ENCODE peak calls at places on chromosome 5, in six cellular contexts. One of them, this sample, is unnamed.

GRCh38 chr5:137470111-137470920 is 28.8 kb downstream of the SPOCK1 start:
- DNase-seq in omental fat pad: no peak
- DNase-seq in psoas muscle: peak
- DNase-seq in astrocyte of the spinal cord: peak
- DNase-seq in Caco-2: no peak
- DNase-seq in activated B cell treated with CpG ODN at 0.5 μM for 24 hours: no peak
- DNase-seq in this sample: no peak

GRCh38 chr5:96997265-96997859 is 61.5 kb downstream of the LNPEP start:
- DNase-seq in omental fat pad: no peak
- DNase-seq in psoas muscle: no peak
- DNase-seq in astrocyte of the spinal cord: peak
- DNase-seq in Caco-2: peak
- DNase-seq in activated B cell treated with CpG ODN at 0.5 μM for 24 hours: no peak
- DNase-seq in this sample: no peak

GRCh38 chr5:132087661-132088060 is 14.1 kb downstream of the CSF2 start:
- DNase-seq in omental fat pad: no peak
- DNase-seq in psoas muscle: no peak
- DNase-seq in astrocyte of the spinal cord: no peak
- DNase-seq in Caco-2: no peak
- DNase-seq in activated B cell treated with CpG ODN at 0.5 μM for 24 hours: peak
- DNase-seq in this sample: no peak

GRCh38 chr5:177378884-177379883 is 5.0 kb upstream of the SLC34A1 start:
- DNase-seq in omental fat pad: no peak
- DNase-seq in psoas muscle: no peak
- DNase-seq in astrocyte of the spinal cord: peak
- DNase-seq in Caco-2: peak
- DNase-seq in activated B cell treated with CpG ODN at 0.5 μM for 24 hours: no peak
- DNase-seq in this sample: no peak

GRCh38 chr5:90434116-90434714 is 24.7 kb upstream of the CETN3 start:
- DNase-seq in omental fat pad: no peak
- DNase-seq in psoas muscle: peak
- DNase-seq in astrocyte of the spinal cord: peak
- DNase-seq in Caco-2: peak
- DNase-seq in activated B cell treated with CpG ODN at 0.5 μM for 24 hours: no peak
- DNase-seq in this sample: no peak

GRCh38 chr5:7209583-7210139 is 186.3 kb upstream of the ADCY2 start:
- DNase-seq in omental fat pad: no peak
- DNase-seq in psoas muscle: no peak
- DNase-seq in astrocyte of the spinal cord: no peak
- DNase-seq in Caco-2: no peak
- DNase-seq in activated B cell treated with CpG ODN at 0.5 μM for 24 hours: no peak
- DNase-seq in this sample: no peak

GRCh38 chr5:157568717-157569116 is 6.9 kb downstream of the ADAM19 start:
- DNase-seq in omental fat pad: no peak
- DNase-seq in psoas muscle: no peak
- DNase-seq in astrocyte of the spinal cord: no peak
- DNase-seq in Caco-2: no peak
- DNase-seq in activated B cell treated with CpG ODN at 0.5 μM for 24 hours: no peak
- DNase-seq in this sample: no peak

GRCh38 chr5:142293486-142293885 is 31.3 kb downstream of the SPRY4 start:
- DNase-seq in omental fat pad: no peak
- DNase-seq in psoas muscle: no peak
- DNase-seq in astrocyte of the spinal cord: no peak
- DNase-seq in Caco-2: no peak
- DNase-seq in activated B cell treated with CpG ODN at 0.5 μM for 24 hours: no peak
- DNase-seq in this sample: no peak

GRCh38 chr5:122129332-122129731 is at the start of gene ZNF474:
- DNase-seq in omental fat pad: no peak
- DNase-seq in psoas muscle: no peak
- DNase-seq in astrocyte of the spinal cord: peak
- DNase-seq in Caco-2: peak
- DNase-seq in activated B cell treated with CpG ODN at 0.5 μM for 24 hours: no peak
- DNase-seq in this sample: no peak

GRCh38 chr5:126595486-126596083 is 566 bp upstream of the ALDH7A1 start:
- DNase-seq in omental fat pad: no peak
- DNase-seq in psoas muscle: no peak
- DNase-seq in astrocyte of the spinal cord: no peak
- DNase-seq in Caco-2: no peak
- DNase-seq in activated B cell treated with CpG ODN at 0.5 μM for 24 hours: no peak
- DNase-seq in this sample: no peak

GRCh38 chr5:72268753-72269410 is 51.2 kb downstream of the MRPS27 start:
- DNase-seq in omental fat pad: no peak
- DNase-seq in psoas muscle: no peak
- DNase-seq in astrocyte of the spinal cord: peak
- DNase-seq in Caco-2: peak
- DNase-seq in activated B cell treated with CpG ODN at 0.5 μM for 24 hours: no peak
- DNase-seq in this sample: peak

GRCh38 chr5:15610216-15610615 is 110.2 kb downstream of the FBXL7 start:
- DNase-seq in omental fat pad: no peak
- DNase-seq in psoas muscle: no peak
- DNase-seq in astrocyte of the spinal cord: no peak
- DNase-seq in Caco-2: no peak
- DNase-seq in activated B cell treated with CpG ODN at 0.5 μM for 24 hours: no peak
- DNase-seq in this sample: no peak

GRCh38 chr5:176497852-176498251 is 39.4 kb downstream of the RNF44 start:
- DNase-seq in omental fat pad: no peak
- DNase-seq in psoas muscle: no peak
- DNase-seq in astrocyte of the spinal cord: no peak
- DNase-seq in Caco-2: no peak
- DNase-seq in activated B cell treated with CpG ODN at 0.5 μM for 24 hours: no peak
- DNase-seq in this sample: no peak

GRCh38 chr5:112630246-112631009 is 107.3 kb upstream of the APC start:
- DNase-seq in omental fat pad: no peak
- DNase-seq in psoas muscle: no peak
- DNase-seq in astrocyte of the spinal cord: no peak
- DNase-seq in Caco-2: no peak
- DNase-seq in activated B cell treated with CpG ODN at 0.5 μM for 24 hours: no peak
- DNase-seq in this sample: no peak

GRCh38 chr5:165920655-165921054 is 2370.8 kb upstream of the WWC1 start:
- DNase-seq in omental fat pad: no peak
- DNase-seq in psoas muscle: no peak
- DNase-seq in astrocyte of the spinal cord: no peak
- DNase-seq in Caco-2: no peak
- DNase-seq in activated B cell treated with CpG ODN at 0.5 μM for 24 hours: no peak
- DNase-seq in this sample: no peak

GRCh38 chr5:59840200-59840601 is 53.3 kb downstream of the PDE4D start:
- DNase-seq in omental fat pad: no peak
- DNase-seq in psoas muscle: no peak
- DNase-seq in astrocyte of the spinal cord: no peak
- DNase-seq in Caco-2: peak
- DNase-seq in activated B cell treated with CpG ODN at 0.5 μM for 24 hours: no peak
- DNase-seq in this sample: no peak

GRCh38 chr5:177131019-177131320 is 2.6 kb upstream of the NSD1 start:
- DNase-seq in omental fat pad: no peak
- DNase-seq in psoas muscle: no peak
- DNase-seq in astrocyte of the spinal cord: no peak
- DNase-seq in Caco-2: no peak
- DNase-seq in activated B cell treated with CpG ODN at 0.5 μM for 24 hours: no peak
- DNase-seq in this sample: no peak

GRCh38 chr5:90562331-90562730 is 3.7 kb downstream of the ADGRV1 start:
- DNase-seq in omental fat pad: no peak
- DNase-seq in psoas muscle: no peak
- DNase-seq in astrocyte of the spinal cord: no peak
- DNase-seq in Caco-2: no peak
- DNase-seq in activated B cell treated with CpG ODN at 0.5 μM for 24 hours: no peak
- DNase-seq in this sample: no peak

GRCh38 chr5:170408189-170408588 is 19.0 kb upstream of the KCNMB1 start:
- DNase-seq in omental fat pad: no peak
- DNase-seq in psoas muscle: no peak
- DNase-seq in astrocyte of the spinal cord: no peak
- DNase-seq in Caco-2: no peak
- DNase-seq in activated B cell treated with CpG ODN at 0.5 μM for 24 hours: no peak
- DNase-seq in this sample: no peak

GRCh38 chr5:35803221-35803651 is 53.5 kb upstream of the IL7R start:
- DNase-seq in omental fat pad: no peak
- DNase-seq in psoas muscle: no peak
- DNase-seq in astrocyte of the spinal cord: peak
- DNase-seq in Caco-2: no peak
- DNase-seq in activated B cell treated with CpG ODN at 0.5 μM for 24 hours: no peak
- DNase-seq in this sample: no peak

GRCh38 chr5:159883522-159883950 is 32.7 kb upstream of the ADRA1B start:
- DNase-seq in omental fat pad: no peak
- DNase-seq in psoas muscle: no peak
- DNase-seq in astrocyte of the spinal cord: peak
- DNase-seq in Caco-2: no peak
- DNase-seq in activated B cell treated with CpG ODN at 0.5 μM for 24 hours: no peak
- DNase-seq in this sample: no peak

GRCh38 chr5:17292434-17293015 is 75.1 kb downstream of the BASP1 start:
- DNase-seq in omental fat pad: no peak
- DNase-seq in psoas muscle: no peak
- DNase-seq in astrocyte of the spinal cord: no peak
- DNase-seq in Caco-2: no peak
- DNase-seq in activated B cell treated with CpG ODN at 0.5 μM for 24 hours: no peak
- DNase-seq in this sample: no peak

GRCh38 chr5:17294639-17295311 is 77.3 kb downstream of the BASP1 start:
- DNase-seq in omental fat pad: no peak
- DNase-seq in psoas muscle: no peak
- DNase-seq in astrocyte of the spinal cord: no peak
- DNase-seq in Caco-2: no peak
- DNase-seq in activated B cell treated with CpG ODN at 0.5 μM for 24 hours: no peak
- DNase-seq in this sample: no peak

GRCh38 chr5:17288570-17288969 is 71.1 kb downstream of the BASP1 start:
- DNase-seq in omental fat pad: no peak
- DNase-seq in psoas muscle: no peak
- DNase-seq in astrocyte of the spinal cord: no peak
- DNase-seq in Caco-2: no peak
- DNase-seq in activated B cell treated with CpG ODN at 0.5 μM for 24 hours: no peak
- DNase-seq in this sample: no peak

GRCh38 chr5:17289681-17290619 is 72.5 kb downstream of the BASP1 start:
- DNase-seq in omental fat pad: no peak
- DNase-seq in psoas muscle: no peak
- DNase-seq in astrocyte of the spinal cord: no peak
- DNase-seq in Caco-2: peak
- DNase-seq in activated B cell treated with CpG ODN at 0.5 μM for 24 hours: no peak
- DNase-seq in this sample: no peak

DNA sequence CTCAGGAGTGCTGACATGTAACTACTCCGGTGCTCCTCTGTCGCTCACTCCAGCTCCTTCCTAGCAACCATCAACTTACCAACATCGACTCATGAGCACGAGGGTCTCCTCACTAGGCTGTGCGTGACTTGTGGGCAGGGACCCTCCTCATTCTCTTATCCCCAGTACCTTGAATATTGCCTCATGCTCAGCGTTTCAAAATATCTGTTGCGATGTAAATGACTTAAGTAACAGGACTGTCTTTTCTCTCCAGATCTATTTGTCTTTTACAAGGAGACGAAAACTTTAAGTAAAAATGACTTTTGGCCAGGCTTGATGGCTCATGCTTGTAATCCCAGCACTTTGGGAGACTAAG is 73.2 kb downstream of the BASP1 start:
- DNase-seq in omental fat pad: no peak
- DNase-seq in psoas muscle: no peak
- DNase-seq in astrocyte of the spinal cord: no peak
- DNase-seq in Caco-2: no peak
- DNase-seq in activated B cell treated with CpG ODN at 0.5 μM for 24 hours: no peak
- DNase-seq in this sample: no peak
- TF ChIP-seq CTCF in omental fat pad: no peak
- TF ChIP-seq CTCF in psoas muscle: no peak
- TF ChIP-seq CTCF in astrocyte of the spinal cord: no peak
- TF ChIP-seq CTCF in Caco-2: no peak
- TF ChIP-seq CTCF in activated B cell treated with CpG ODN at 0.5 μM for 24 hours: no peak
- TF ChIP-seq CTCF in this sample: no peak

GRCh38 chr5:14009575-14009974 is 65.1 kb upstream of the DNAH5 start:
- DNase-seq in omental fat pad: no peak
- DNase-seq in psoas muscle: no peak
- DNase-seq in astrocyte of the spinal cord: no peak
- DNase-seq in Caco-2: no peak
- DNase-seq in activated B cell treated with CpG ODN at 0.5 μM for 24 hours: no peak
- DNase-seq in this sample: no peak
- TF ChIP-seq CTCF in omental fat pad: no peak
- TF ChIP-seq CTCF in psoas muscle: no peak
- TF ChIP-seq CTCF in astrocyte of the spinal cord: no peak
- TF ChIP-seq CTCF in Caco-2: no peak
- TF ChIP-seq CTCF in activated B cell treated with CpG ODN at 0.5 μM for 24 hours: no peak
- TF ChIP-seq CTCF in this sample: no peak

DNA sequence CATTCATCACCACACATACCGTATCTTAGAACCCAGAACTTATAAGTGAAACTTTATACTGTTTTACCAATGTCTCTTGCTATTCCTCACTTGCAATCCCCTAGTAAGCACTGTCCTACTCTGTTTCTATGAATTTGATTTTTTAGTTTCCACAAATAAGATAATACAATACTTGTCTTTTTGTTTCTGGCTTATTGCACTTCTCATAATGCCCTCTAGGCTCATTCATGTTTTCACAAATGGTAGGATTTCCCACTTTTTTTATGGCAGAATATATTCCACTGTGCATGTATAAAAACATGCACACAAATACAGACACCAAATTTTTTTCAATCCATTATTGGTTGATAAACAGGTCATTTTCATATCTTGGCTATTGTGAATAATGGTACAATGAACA is 1742.3 kb upstream of the NUDT12 start:
- DNase-seq in omental fat pad: no peak
- DNase-seq in psoas muscle: no peak
- DNase-seq in astrocyte of the spinal cord: no peak
- DNase-seq in Caco-2: no peak
- DNase-seq in activated B cell treated with CpG ODN at 0.5 μM for 24 hours: no peak
- DNase-seq in this sample: no peak
- TF ChIP-seq CTCF in omental fat pad: no peak
- TF ChIP-seq CTCF in psoas muscle: no peak
- TF ChIP-seq CTCF in astrocyte of the spinal cord: peak
- TF ChIP-seq CTCF in Caco-2: peak
- TF ChIP-seq CTCF in activated B cell treated with CpG ODN at 0.5 μM for 24 hours: no peak
- TF ChIP-seq CTCF in this sample: no peak

GRCh38 chr5:149712439-149713147 is 17.5 kb upstream of the PPARGC1B start:
- DNase-seq in omental fat pad: no peak
- DNase-seq in psoas muscle: no peak
- DNase-seq in astrocyte of the spinal cord: no peak
- DNase-seq in Caco-2: no peak
- DNase-seq in activated B cell treated with CpG ODN at 0.5 μM for 24 hours: no peak
- DNase-seq in this sample: no peak
- TF ChIP-seq CTCF in omental fat pad: no peak
- TF ChIP-seq CTCF in psoas muscle: no peak
- TF ChIP-seq CTCF in astrocyte of the spinal cord: no peak
- TF ChIP-seq CTCF in Caco-2: no peak
- TF ChIP-seq CTCF in activated B cell treated with CpG ODN at 0.5 μM for 24 hours: no peak
- TF ChIP-seq CTCF in this sample: no peak

GRCh38 chr5:178941361-178941760 is 363 bp downstream of the ZNF454 start:
- DNase-seq in omental fat pad: no peak
- DNase-seq in psoas muscle: no peak
- DNase-seq in astrocyte of the spinal cord: no peak
- DNase-seq in Caco-2: no peak
- DNase-seq in activated B cell treated with CpG ODN at 0.5 μM for 24 hours: no peak
- DNase-seq in this sample: no peak

GRCh38 chr5:178940569-178941360 is at the start of gene ZNF454:
- DNase-seq in omental fat pad: peak
- DNase-seq in psoas muscle: peak
- DNase-seq in astrocyte of the spinal cord: peak
- DNase-seq in Caco-2: no peak
- DNase-seq in activated B cell treated with CpG ODN at 0.5 μM for 24 hours: no peak
- DNase-seq in this sample: no peak
- TF ChIP-seq CTCF in omental fat pad: no peak
- TF ChIP-seq CTCF in psoas muscle: no peak
- TF ChIP-seq CTCF in astrocyte of the spinal cord: no peak
- TF ChIP-seq CTCF in Caco-2: no peak
- TF ChIP-seq CTCF in activated B cell treated with CpG ODN at 0.5 μM for 24 hours: no peak
- TF ChIP-seq CTCF in this sample: no peak